ENCODE peak calls at places on chromosomes 16 and 17, in five cellular contexts. One of them, this sample, is unnamed.

GRCh38 chr16:1533443-1533951 is at the start of gene TMEM204:
- DNase-seq in mammary epithelial cell: no peak
- DNase-seq in adipocyte: peak; percentile 80
- DNase-seq in GM12878: no peak
- DNase-seq in neural progenitor cell: no peak
- DNase-seq in this sample: no peak

GRCh38 chr17:45782889-45783592 is 1.1 kb upstream of the CRHR1 start:
- DNase-seq in GM12878: no peak
- DNase-seq in mammary epithelial cell: no peak
- DNase-seq in neural progenitor cell: peak; percentile 90
- DNase-seq in adipocyte: peak; percentile 24
- DNase-seq in this sample: no peak

GRCh38 chr17:17119106-17119505 is 76.8 kb downstream of the MPRIP start:
- DNase-seq in neural progenitor cell: no peak
- DNase-seq in adipocyte: no peak
- DNase-seq in mammary epithelial cell: no peak
- DNase-seq in GM12878: no peak
- DNase-seq in this sample: no peak

GRCh38 chr17:14228903-14229302 is 7.8 kb downstream of the CDRT15 start:
- DNase-seq in neural progenitor cell: no peak
- DNase-seq in GM12878: no peak
- DNase-seq in adipocyte: peak; percentile 55
- DNase-seq in mammary epithelial cell: no peak
- DNase-seq in this sample: no peak

GRCh38 chr17:27199948-27200347 is 94.0 kb upstream of the WSB1 start:
- DNase-seq in GM12878: no peak
- DNase-seq in mammary epithelial cell: peak; percentile 8
- DNase-seq in adipocyte: no peak
- DNase-seq in neural progenitor cell: no peak
- DNase-seq in this sample: no peak

GRCh38 chr16:77745972-77746371 is 23.7 kb downstream of the NUDT7 start:
- DNase-seq in GM12878: no peak
- DNase-seq in mammary epithelial cell: no peak
- DNase-seq in neural progenitor cell: no peak
- DNase-seq in adipocyte: no peak
- DNase-seq in this sample: no peak

GRCh38 chr17:30969989-30970680 is 704 bp upstream of the RNF135 start:
- DNase-seq in mammary epithelial cell: peak; percentile 67
- DNase-seq in neural progenitor cell: peak; percentile 54
- DNase-seq in GM12878: no peak
- DNase-seq in adipocyte: no peak
- DNase-seq in this sample: peak; percentile 84

GRCh38 chr17:45857977-45858708 is 13.5 kb downstream of the SPPL2C start:
- DNase-seq in neural progenitor cell: peak; percentile 86
- DNase-seq in GM12878: no peak
- DNase-seq in adipocyte: peak; percentile 58
- DNase-seq in mammary epithelial cell: peak; percentile 24
- DNase-seq in this sample: no peak

GRCh38 chr17:37299257-37299985 is 76.4 kb upstream of the C17orf78 start:
- DNase-seq in mammary epithelial cell: no peak
- DNase-seq in neural progenitor cell: peak; percentile 72
- DNase-seq in adipocyte: no peak
- DNase-seq in GM12878: no peak
- DNase-seq in this sample: no peak

GRCh38 chr17:1031711-1032110 is 34.8 kb downstream of the TIMM22 start:
- DNase-seq in neural progenitor cell: peak; percentile 83
- DNase-seq in adipocyte: no peak
- DNase-seq in GM12878: no peak
- DNase-seq in mammary epithelial cell: no peak
- DNase-seq in this sample: no peak

GRCh38 chr17:71063127-71063526 is 893.8 kb downstream of the KCNJ2 start:
- DNase-seq in adipocyte: no peak
- DNase-seq in mammary epithelial cell: no peak
- DNase-seq in GM12878: no peak
- DNase-seq in neural progenitor cell: no peak
- DNase-seq in this sample: no peak

GRCh38 chr17:7712111-7712771 is 5.3 kb upstream of the DNAH2 start:
- DNase-seq in neural progenitor cell: peak; percentile 77
- DNase-seq in adipocyte: no peak
- DNase-seq in GM12878: no peak
- DNase-seq in mammary epithelial cell: no peak
- DNase-seq in this sample: no peak

GRCh38 chr17:11980813-11981212 is 16.5 kb downstream of the ZNF18 start:
- DNase-seq in adipocyte: no peak
- DNase-seq in neural progenitor cell: no peak
- DNase-seq in GM12878: no peak
- DNase-seq in mammary epithelial cell: no peak
- DNase-seq in this sample: no peak

GRCh38 chr17:43416998-43417891 is 18.5 kb downstream of the ARL4D start:
- DNase-seq in neural progenitor cell: no peak
- DNase-seq in GM12878: no peak
- DNase-seq in adipocyte: peak; percentile 67
- DNase-seq in mammary epithelial cell: peak; percentile 60
- DNase-seq in this sample: no peak

GRCh38 chr16:79451196-79451816 is 149.2 kb downstream of the MAF start:
- DNase-seq in GM12878: peak; percentile 19
- DNase-seq in adipocyte: no peak
- DNase-seq in neural progenitor cell: no peak
- DNase-seq in mammary epithelial cell: no peak
- DNase-seq in this sample: peak; percentile 75

GRCh38 chr17:5219536-5219935 is 15.1 kb downstream of the SCIMP start:
- DNase-seq in mammary epithelial cell: peak; percentile 8
- DNase-seq in adipocyte: no peak
- DNase-seq in GM12878: no peak
- DNase-seq in neural progenitor cell: no peak
- DNase-seq in this sample: no peak

GRCh38 chr16:74650966-74651567 is 15.6 kb downstream of the RFWD3 start:
- DNase-seq in GM12878: no peak
- DNase-seq in adipocyte: peak; percentile 54
- DNase-seq in neural progenitor cell: peak; percentile 9
- DNase-seq in mammary epithelial cell: no peak
- DNase-seq in this sample: no peak

GRCh38 chr17:82586576-82587233 is 61.5 kb downstream of the WDR45B start:
- DNase-seq in neural progenitor cell: no peak
- DNase-seq in mammary epithelial cell: no peak
- DNase-seq in adipocyte: no peak
- DNase-seq in GM12878: no peak
- DNase-seq in this sample: no peak

GRCh38 chr16:89544113-89544512 is 16.4 kb upstream of the RPL13 start:
- DNase-seq in adipocyte: no peak
- DNase-seq in GM12878: no peak
- DNase-seq in mammary epithelial cell: no peak
- DNase-seq in neural progenitor cell: no peak
- DNase-seq in this sample: no peak

GRCh38 chr17:8463089-8463488 is 27.4 kb downstream of the NDEL1 start:
- DNase-seq in neural progenitor cell: no peak
- DNase-seq in mammary epithelial cell: peak; percentile 12
- DNase-seq in adipocyte: peak; percentile 53
- DNase-seq in GM12878: no peak
- DNase-seq in this sample: no peak

GRCh38 chr17:10061131-10061581 is 137.2 kb downstream of the GAS7 start:
- DNase-seq in adipocyte: peak; percentile 95
- DNase-seq in neural progenitor cell: no peak
- DNase-seq in mammary epithelial cell: no peak
- DNase-seq in GM12878: no peak
- DNase-seq in this sample: no peak

GRCh38 chr17:81057079-81057730 is 22.3 kb downstream of the BAIAP2 start:
- DNase-seq in mammary epithelial cell: peak; percentile 83
- DNase-seq in adipocyte: peak; percentile 62
- DNase-seq in GM12878: no peak
- DNase-seq in neural progenitor cell: peak; percentile 43
- DNase-seq in this sample: no peak

GRCh38 chr16:73956592-73957495 is 339.8 kb upstream of the PSMD7 start:
- DNase-seq in neural progenitor cell: peak; percentile 81
- DNase-seq in GM12878: peak; percentile 2
- DNase-seq in mammary epithelial cell: peak; percentile 17
- DNase-seq in adipocyte: peak; percentile 86
- DNase-seq in this sample: peak; percentile 39

GRCh38 chr17:40515491-40516041 is 14.1 kb upstream of the TNS4 start:
- DNase-seq in adipocyte: no peak
- DNase-seq in neural progenitor cell: no peak
- DNase-seq in mammary epithelial cell: no peak
- DNase-seq in GM12878: no peak
- DNase-seq in this sample: no peak

GRCh38 chr17:49515196-49515770 is 20.2 kb downstream of the NGFR start:
- DNase-seq in GM12878: peak; percentile 55
- DNase-seq in mammary epithelial cell: peak; percentile 75
- DNase-seq in adipocyte: peak; percentile 84
- DNase-seq in neural progenitor cell: peak; percentile 83
- DNase-seq in this sample: peak; percentile 88

GRCh38 chr17:78879679-78880186 is 23.3 kb downstream of the CEP295NL start:
- DNase-seq in mammary epithelial cell: peak; percentile 13
- DNase-seq in GM12878: no peak
- DNase-seq in adipocyte: peak; percentile 97
- DNase-seq in neural progenitor cell: no peak
- DNase-seq in this sample: no peak
- H3K4me3 ChIP-seq in mammary epithelial cell: no peak overlapping the region
- H3K4me3 ChIP-seq in GM12878: no peak overlapping the region
- H3K4me3 ChIP-seq in adipocyte: peak overlapping the region; percentile 54
- H3K4me3 ChIP-seq in neural progenitor cell: no peak overlapping the region
- H3K4me3 ChIP-seq in this sample: no peak overlapping the region

GRCh38 chr17:42248351-42249179 is 27.6 kb downstream of the STAT5B start:
- DNase-seq in GM12878: peak; percentile 68
- DNase-seq in neural progenitor cell: peak; percentile 47
- DNase-seq in mammary epithelial cell: no peak
- DNase-seq in adipocyte: peak; percentile 88
- DNase-seq in this sample: peak; percentile 92
- H3K9ac ChIP-seq in GM12878: peak overlapping the region; percentile 79
- H3K9ac ChIP-seq in neural progenitor cell: no peak overlapping the region
- H3K9ac ChIP-seq in mammary epithelial cell: no peak overlapping the region
- H3K9ac ChIP-seq in adipocyte: peak overlapping the region; percentile 69
- H3K9ac ChIP-seq in this sample: peak overlapping the region; percentile 19

DNA sequence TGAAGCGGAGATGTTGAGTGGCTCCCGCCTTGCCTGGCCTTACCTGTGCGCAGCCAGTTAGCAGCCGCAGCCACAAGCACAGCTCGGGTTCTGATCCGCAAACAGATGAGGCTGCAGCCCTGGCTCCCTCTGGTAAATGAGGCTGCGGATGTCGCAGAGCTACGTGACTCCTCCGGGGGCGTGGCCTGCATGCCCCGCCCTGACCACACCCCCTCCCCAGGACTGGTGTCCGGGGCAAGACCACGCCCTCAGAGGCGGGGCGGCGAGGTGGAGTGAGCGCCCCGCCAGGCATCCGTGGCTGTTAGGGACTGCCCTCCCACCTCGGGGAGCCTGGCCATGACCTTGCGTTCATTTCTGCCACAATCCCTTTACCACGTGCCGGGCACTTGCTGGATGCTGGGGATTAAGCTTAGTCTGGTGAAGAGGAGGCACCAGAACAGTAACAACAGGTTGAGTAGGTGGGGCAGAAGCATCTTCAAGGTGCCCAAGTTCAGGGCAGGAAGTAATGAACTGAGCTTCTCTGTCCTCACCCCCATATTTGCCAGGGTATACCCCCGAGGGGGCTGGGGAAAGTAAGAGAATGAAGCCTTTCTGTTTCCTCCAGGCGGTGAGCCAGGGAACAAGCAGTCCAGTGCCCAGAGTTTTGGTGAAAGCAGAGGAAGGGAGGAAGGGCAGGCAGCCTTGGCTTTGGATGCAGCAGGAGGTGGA is at the start of gene ALDOC:
- DNase-seq in GM12878: peak; percentile 88
- DNase-seq in neural progenitor cell: peak; percentile 97
- DNase-seq in mammary epithelial cell: peak; percentile 90
- DNase-seq in adipocyte: peak; percentile 95
- DNase-seq in this sample: peak; percentile 94
- H3K4me3 ChIP-seq in GM12878: peak within 1 kb of the TSS; percentile 66
- H3K4me3 ChIP-seq in neural progenitor cell: peak within 1 kb of the TSS; percentile 40
- H3K4me3 ChIP-seq in mammary epithelial cell: peak within 1 kb of the TSS; percentile 43
- H3K4me3 ChIP-seq in adipocyte: peak within 1 kb of the TSS; percentile 67
- H3K4me3 ChIP-seq in this sample: no peak within 1 kb of the TSS

GRCh38 chr16:58378401-58378800 is 13.9 kb upstream of the GINS3 start:
- DNase-seq in adipocyte: no peak
- DNase-seq in mammary epithelial cell: peak; percentile 43
- DNase-seq in GM12878: no peak
- DNase-seq in neural progenitor cell: no peak
- DNase-seq in this sample: no peak
- H3K9ac ChIP-seq in adipocyte: no peak overlapping the region
- H3K9ac ChIP-seq in mammary epithelial cell: no peak overlapping the region
- H3K9ac ChIP-seq in GM12878: no peak overlapping the region
- H3K9ac ChIP-seq in neural progenitor cell: no peak overlapping the region
- H3K9ac ChIP-seq in this sample: no peak overlapping the region

This sample was measured in MM.1S.